ENCODE peak calls at places on chromosomes 4 and X, in seven cellular contexts. N, S, L, B, I, G and F are unnamed samples.

GRCh38 chr4:71609159-71609558 is 174.7 kb downstream of the GC start:
- DNase-seq in N (no peak), S (no peak), L (no peak), B (no peak), I (no peak), G (no peak), F (no peak)

GRCh38 chrX:74535633-74536141 is 78.7 kb downstream of the RLIM start:
- DNase-seq in N (peak; percentile 93), S (peak; percentile 54), L (peak; percentile 58), B (peak; percentile 82), I (peak; percentile 81), G (peak; percentile 84), F (peak; percentile 6)

GRCh38 chrX:83008415-83008814 is 499.7 kb upstream of the POU3F4 start:
- DNase-seq in N (no peak), S (peak; percentile 28), L (no peak), B (no peak), I (no peak), G (no peak), F (no peak)

GRCh38 chr4:41537267-41537890 is 578 bp upstream of the LIMCH1 start:
- DNase-seq in N (no peak), S (no peak), L (no peak), B (no peak), I (no peak), G (no peak), F (no peak)

GRCh38 chr4:172656055-172656454 is 512.6 kb upstream of the GALNT7 start:
- DNase-seq in N (no peak), S (no peak), L (no peak), B (no peak), I (no peak), G (no peak), F (no peak)

GRCh38 chr4:5609265-5610007 is 98.9 kb downstream of the EVC2 start:
- DNase-seq in N (no peak), S (no peak), L (no peak), B (no peak), I (no peak), G (no peak), F (no peak)

GRCh38 chr4:165971941-165972340 is 98.9 kb downstream of the TLL1 start:
- DNase-seq in N (no peak), S (no peak), L (no peak), B (no peak), I (no peak), G (no peak), F (no peak)

GRCh38 chrX:53831662-53832635 is 145.4 kb upstream of the HUWE1 start:
- DNase-seq in N (no peak), S (peak; percentile 74), L (no peak), B (no peak), I (peak; percentile 33), G (no peak), F (peak; percentile 35)

GRCh38 chr4:82798168-82799005 is at the start of gene SCD5:
- DNase-seq in N (no peak), S (peak; percentile 87), L (peak; percentile 52), B (peak; percentile 58), I (peak; percentile 64), G (peak; percentile 64), F (peak; percentile 56)

GRCh38 chr4:102620697-102621497 is 119.7 kb downstream of the NFKB1 start:
- DNase-seq in N (no peak), S (peak; percentile 59), L (no peak), B (no peak), I (peak; percentile 47), G (no peak), F (peak; percentile 26)

GRCh38 chr4:172173206-172173605 is 360.0 kb downstream of the GALNTL6 start:
- DNase-seq in N (no peak), S (no peak), L (no peak), B (no peak), I (no peak), G (no peak), F (no peak)

GRCh38 chr4:112813790-112814189 is 176.8 kb downstream of the LARP7 start:
- DNase-seq in N (no peak), S (no peak), L (no peak), B (no peak), I (no peak), G (no peak), F (no peak)

GRCh38 chr4:153489856-153490558 is 23.8 kb downstream of the TMEM131L start:
- DNase-seq in N (peak; percentile 14), S (no peak), L (no peak), B (no peak), I (no peak), G (no peak), F (no peak)

GRCh38 chr4:60746172-60746571 is 454.0 kb upstream of the ADGRL3 start:
- DNase-seq in N (no peak), S (no peak), L (no peak), B (no peak), I (no peak), G (no peak), F (no peak)

GRCh38 chr4:174110180-174110579 is 173.3 kb downstream of the FBXO8 start:
- DNase-seq in N (no peak), S (no peak), L (no peak), B (no peak), I (no peak), G (no peak), F (no peak)

GRCh38 chr4:41120297-41121217 is 93.8 kb downstream of the APBB2 start:
- DNase-seq in N (no peak), S (no peak), L (peak; percentile 52), B (peak; percentile 84), I (peak; percentile 45), G (no peak), F (no peak)

GRCh38 chr4:78565971-78566372 is 14.4 kb downstream of the ANXA3 start:
- DNase-seq in N (no peak), S (peak; percentile 57), L (no peak), B (no peak), I (no peak), G (no peak), F (no peak)
- H3K4me1 ChIP-seq in N (peaks cover 82% of the 10 kb centered on the region), S (peaks cover 43% of the 10 kb centered on the region), L (peaks cover 14% of the 10 kb centered on the region), B (no peaks in the 10 kb centered on the region), I (peaks cover 21% of the 10 kb centered on the region), G (peaks cover 13% of the 10 kb centered on the region), F (no peaks in the 10 kb centered on the region)

GRCh38 chr4:151361966-151362365 is 36.6 kb upstream of the SH3D19 start:
- DNase-seq in N (no peak), S (peak; percentile 38), L (no peak), B (no peak), I (no peak), G (no peak), F (no peak)

GRCh38 chr4:151361126-151361525 is 35.7 kb upstream of the SH3D19 start:
- DNase-seq in N (no peak), S (no peak), L (no peak), B (no peak), I (no peak), G (no peak), F (no peak)

GRCh38 chr4:151358266-151358665 is 32.9 kb upstream of the SH3D19 start:
- DNase-seq in N (no peak), S (no peak), L (no peak), B (no peak), I (no peak), G (no peak), F (no peak)

GRCh38 chr4:151359576-151359975 is 34.2 kb upstream of the SH3D19 start:
- DNase-seq in N (no peak), S (no peak), L (no peak), B (no peak), I (peak; percentile 80), G (no peak), F (peak; percentile 19)

DNA sequence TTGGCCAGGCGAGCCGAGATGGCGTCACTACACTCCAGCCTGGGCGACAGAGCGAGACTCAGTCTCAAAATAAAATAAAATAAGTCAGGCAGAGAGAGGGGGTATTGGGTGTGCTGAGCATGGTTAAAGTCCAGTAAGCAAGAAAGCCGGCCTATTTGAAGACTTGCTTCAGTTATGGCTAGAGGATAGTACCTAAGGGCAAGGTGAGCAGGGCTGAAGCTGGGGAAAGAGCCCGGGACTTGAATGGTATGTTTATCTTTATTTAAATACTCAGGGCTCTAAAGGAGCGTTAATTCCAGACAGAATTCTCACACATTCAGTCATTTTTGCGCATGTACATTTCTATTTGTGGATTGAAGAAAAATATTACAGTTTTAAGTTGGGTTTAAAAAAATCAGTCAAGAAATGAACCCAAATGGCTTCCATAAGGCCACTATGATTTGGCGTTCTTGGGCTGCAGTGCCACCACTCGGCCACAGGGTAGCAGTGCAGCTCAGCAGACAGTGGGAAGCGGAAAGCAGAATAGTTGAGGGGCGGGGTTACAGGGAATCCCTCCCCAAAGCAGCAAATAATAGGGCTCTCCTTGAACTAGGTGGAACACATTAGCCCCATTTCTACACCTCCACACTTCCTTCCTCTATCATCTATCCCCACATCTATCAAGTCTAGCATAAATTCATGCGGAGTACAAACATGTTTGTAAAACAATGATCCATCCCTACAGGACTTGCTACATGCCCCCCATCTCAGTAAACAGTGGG is 37.2 kb upstream of the SH3D19 start:
- DNase-seq in N (no peak), S (peak; percentile 95), L (peak; percentile 83), B (peak; percentile 77), I (peak; percentile 85), G (peak; percentile 71), F (peak; percentile 86)
- TF ChIP-seq CTCF in N (no peak), S (peak; percentile 99), L (peak; percentile 93), B (peak; percentile 96), I (peak; percentile 96), G (peak; percentile 90), F (peak; percentile 99)

DNA sequence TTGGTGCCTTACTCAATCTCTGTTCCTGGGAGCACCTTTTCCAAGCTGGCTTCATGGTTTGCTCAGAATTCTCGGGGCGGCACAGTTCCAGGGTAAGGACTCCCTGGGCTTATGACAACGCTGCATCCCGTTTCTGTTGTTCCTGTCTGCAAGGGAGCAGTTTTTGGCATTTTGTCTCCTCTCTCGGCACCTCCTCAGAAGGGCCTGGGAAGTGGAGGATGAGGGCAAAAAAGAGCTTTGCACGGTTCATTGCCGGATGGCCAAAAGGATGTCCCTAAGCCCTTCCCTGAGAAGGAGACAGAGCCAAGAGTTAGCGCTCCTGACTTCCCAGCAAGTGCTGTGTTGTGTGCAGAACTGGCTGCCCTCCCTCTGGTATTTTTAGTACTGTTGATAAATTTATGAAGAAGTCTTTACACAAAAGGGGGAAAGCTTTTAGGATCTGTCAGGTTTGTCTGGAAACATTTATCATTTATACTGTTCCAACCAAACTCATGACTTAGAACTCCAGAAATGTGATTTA is 13.4 kb downstream of the SRD5A3 start:
- DNase-seq in N (no peak), S (no peak), L (no peak), B (no peak), I (no peak), G (no peak), F (no peak)
- H3K4me3 ChIP-seq in N (peak overlapping the region; percentile 10), S (no peak overlapping the region), L (no peak overlapping the region), B (no peak overlapping the region), I (no peak overlapping the region), G (no peak overlapping the region), F (no peak overlapping the region)

GRCh38 chr4:121514443-121514842 is 133.6 kb upstream of the QRFPR start:
- DNase-seq in N (no peak), S (peak; percentile 75), L (no peak), B (no peak), I (no peak), G (no peak), F (no peak)

DNA sequence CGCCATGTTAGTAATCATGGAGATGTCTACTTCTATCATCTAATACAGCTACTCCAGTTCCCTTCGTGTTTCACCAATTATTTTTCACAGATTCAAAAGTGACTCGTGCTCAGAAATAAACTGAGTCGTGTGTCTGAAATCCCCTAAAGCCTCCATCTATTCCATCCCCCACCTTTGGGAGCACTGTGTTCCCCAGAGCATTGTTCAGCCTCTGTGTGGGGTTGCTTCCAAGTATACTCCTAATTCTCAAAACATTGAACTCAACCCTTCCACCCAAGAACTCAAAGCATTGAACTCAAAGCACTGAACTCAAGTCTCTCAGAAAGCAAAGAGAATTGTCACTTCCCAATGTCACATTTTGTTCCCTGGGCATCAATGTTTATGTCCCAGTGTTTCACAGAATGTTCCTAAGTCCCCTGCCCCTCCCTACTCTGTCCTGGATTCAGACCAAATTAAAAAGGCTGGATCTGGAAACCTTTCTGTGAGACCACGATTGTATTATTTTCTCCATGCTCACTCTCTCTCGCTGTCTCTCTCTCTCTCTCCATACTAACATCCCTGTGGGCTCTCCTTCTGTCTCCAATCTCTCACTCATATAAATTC is 138.5 kb upstream of the QRFPR start:
- DNase-seq in N (no peak), S (no peak), L (no peak), B (no peak), I (no peak), G (no peak), F (no peak)
- H3K4me1 ChIP-seq in N (no peaks in the 10 kb centered on the region), S (no peaks in the 10 kb centered on the region), L (no peaks in the 10 kb centered on the region), B (no peaks in the 10 kb centered on the region), I (no peaks in the 10 kb centered on the region), G (no peaks in the 10 kb centered on the region), F (no peaks in the 10 kb centered on the region)